ENCODE peak calls at places on chromosomes 13 and 19, in six cellular contexts. T, J, P, X, V and U are unnamed samples.

GRCh38 chr13:112711528-112712265 is 21.9 kb downstream of the ATP11A start:
- DNase-seq in T (peak), J (peak), P (peak), X (peak), V (peak), U (peak)

GRCh38 chr19:51371186-51371690 is 1.2 kb downstream of the NKG7 start:
- DNase-seq in T (no peak), J (no peak), P (no peak), X (no peak), V (no peak), U (no peak)

GRCh38 chr13:35496761-35497386 is 20.4 kb upstream of the MAB21L1 start:
- DNase-seq in T (no peak), J (no peak), P (no peak), X (no peak), V (no peak), U (no peak)

GRCh38 chr19:10339977-10340376 is 553 bp upstream of the ICAM3 start:
- DNase-seq in T (no peak), J (no peak), P (no peak), X (no peak), V (no peak), U (no peak)

GRCh38 chr19:15869873-15870272 is 28.0 kb downstream of the CYP4F2 start:
- DNase-seq in T (no peak), J (no peak), P (no peak), X (no peak), V (no peak), U (no peak)

GRCh38 chr19:7125221-7125620 is 55.7 kb downstream of the ZNF557 start:
- DNase-seq in T (peak), J (no peak), P (no peak), X (no peak), V (no peak), U (no peak)

GRCh38 chr19:56321981-56322558 is 7.4 kb upstream of the ZSCAN5A start:
- DNase-seq in T (no peak), J (no peak), P (no peak), X (no peak), V (no peak), U (no peak)

GRCh38 chr13:44819245-44819644 is 170.0 kb downstream of the NUFIP1 start:
- DNase-seq in T (no peak), J (peak), P (peak), X (no peak), V (no peak), U (no peak)

GRCh38 chr13:106133025-106133424 is 402.4 kb downstream of the EFNB2 start:
- DNase-seq in T (no peak), J (no peak), P (peak), X (no peak), V (no peak), U (no peak)

GRCh38 chr13:72151241-72151640 is 284.2 kb upstream of the DACH1 start:
- DNase-seq in T (no peak), J (no peak), P (no peak), X (no peak), V (no peak), U (no peak)

GRCh38 chr19:18278521-18279265 is 2.7 kb downstream of the JUND start:
- DNase-seq in T (no peak), J (peak), P (no peak), X (no peak), V (peak), U (no peak)

GRCh38 chr13:20425819-20426219 is 99.8 kb downstream of the CRYL1 start:
- DNase-seq in T (no peak), J (no peak), P (no peak), X (no peak), V (no peak), U (no peak)

GRCh38 chr19:33462112-33462726 is 59.4 kb downstream of the PEPD start:
- DNase-seq in T (no peak), J (no peak), P (no peak), X (no peak), V (no peak), U (peak)

GRCh38 chr19:1223018-1223855 is 14.6 kb downstream of the CBARP start:
- DNase-seq in T (no peak), J (peak), P (no peak), X (no peak), V (no peak), U (no peak)

GRCh38 chr19:1591421-1592022 is 1.1 kb downstream of the MBD3 start:
- DNase-seq in T (no peak), J (peak), P (no peak), X (no peak), V (no peak), U (no peak)

GRCh38 chr19:35745328-35746086 is at the start of the genes PSENEN and U2AF1L4:
- DNase-seq in T (peak), J (peak), P (peak), X (peak), V (peak), U (peak)

GRCh38 chr19:8641908-8642547 is 11.6 kb downstream of the NFILZ start:
- DNase-seq in T (no peak), J (peak), P (no peak), X (no peak), V (no peak), U (no peak)

GRCh38 chr19:8004723-8005513 is 523 bp downstream of the ELAVL1 start:
- DNase-seq in T (no peak), J (peak), P (no peak), X (no peak), V (no peak), U (no peak)

GRCh38 chr13:89880201-89880600 is 1467.3 kb upstream of the MIR17HG start:
- DNase-seq in T (no peak), J (no peak), P (no peak), X (no peak), V (no peak), U (no peak)

GRCh38 chr13:42271337-42272114 is 426 bp upstream of the AKAP11 start:
- DNase-seq in T (peak), J (peak), P (peak), X (peak), V (peak), U (peak)

GRCh38 chr13:42270160-42270856 is 1.6 kb upstream of the AKAP11 start:
- DNase-seq in T (no peak), J (no peak), P (no peak), X (no peak), V (no peak), U (no peak)

GRCh38 chr13:42272776-42273175 is 824 bp downstream of the AKAP11 start:
- DNase-seq in T (no peak), J (peak), P (no peak), X (no peak), V (no peak), U (no peak)

GRCh38 chr13:42272115-42272756 is at the start of gene AKAP11:
- DNase-seq in T (peak), J (peak), P (no peak), X (peak), V (peak), U (no peak)

GRCh38 chr13:42270857-42271215 is 1.1 kb upstream of the AKAP11 start:
- DNase-seq in T (no peak), J (no peak), P (no peak), X (no peak), V (no peak), U (no peak)
- H3K27ac ChIP-seq in T (no peak), J (peak), P (no peak), X (peak), V (peak), U (peak)

DNA sequence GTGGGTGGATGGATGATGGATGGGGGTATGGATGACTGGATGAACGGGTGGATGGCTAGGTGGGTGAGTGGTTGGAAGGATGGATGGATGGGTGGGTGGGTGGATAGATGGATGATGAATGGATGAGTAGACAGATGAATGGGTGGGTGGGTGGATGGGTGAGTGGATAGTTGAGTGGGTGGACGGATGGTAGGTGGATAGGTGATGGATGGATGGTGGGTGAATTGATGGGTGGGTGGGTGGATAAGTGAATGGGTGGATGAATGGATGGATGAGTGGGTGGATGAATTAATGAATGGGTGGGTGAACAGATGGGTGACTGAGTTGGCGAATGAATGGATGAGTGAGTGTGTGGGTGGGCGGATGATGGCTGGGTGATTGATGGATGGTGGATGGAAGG is 4.9 kb downstream of the SMIM24 start:
- DNase-seq in T (no peak), J (no peak), P (no peak), X (no peak), V (no peak), U (no peak)
- H3K27ac ChIP-seq in T (no peak), J (no peak), P (no peak), X (no peak), V (no peak), U (no peak)

GRCh38 chr19:55248166-55248675 is 10.6 kb downstream of the PPP6R1 start:
- DNase-seq in T (no peak), J (no peak), P (no peak), X (no peak), V (no peak), U (no peak)
- H3K27ac ChIP-seq in T (no peak), J (no peak), P (no peak), X (no peak), V (peak), U (no peak)

GRCh38 chr13:98419786-98420559 is 156.9 kb downstream of the STK24 start:
- DNase-seq in T (no peak), J (no peak), P (no peak), X (peak), V (no peak), U (no peak)
- H3K27ac ChIP-seq in T (no peak), J (no peak), P (no peak), X (peak), V (no peak), U (no peak)

GRCh38 chr19:54133312-54133956 is 4.1 kb upstream of the CNOT3 start:
- DNase-seq in T (no peak), J (peak), P (peak), X (no peak), V (no peak), U (no peak)
- H3K27ac ChIP-seq in T (no peak), J (no peak), P (peak), X (no peak), V (no peak), U (no peak)